ENCODE peak calls at places on chromosomes 12 and 14, in four cellular contexts. F, I, G and T are unnamed samples. For H3K27me3, the result is how much of the 10 kb centered on the place peaks cover.

GRCh38 chr12:53093777-53094393 is 3.6 kb upstream of the IGFBP6 start:
- DNase-seq in I (no peak), G (no peak), F (peak), T (no peak)

GRCh38 chr12:99977550-99977949 is 7.2 kb downstream of the ANKS1B start:
- DNase-seq in I (no peak), F (no peak), G (no peak), T (no peak)

GRCh38 chr12:66025477-66025876 is 105.1 kb downstream of the LLPH start:
- DNase-seq in F (no peak), G (no peak), I (no peak), T (no peak)

GRCh38 chr12:15469342-15469741 is 147.0 kb downstream of the PTPRO start:
- DNase-seq in F (no peak), I (no peak), G (no peak), T (no peak)

GRCh38 chr12:56042430-56043203 is 899 bp downstream of the RPS26 start:
- DNase-seq in F (no peak), I (no peak), G (peak), T (no peak)

GRCh38 chr12:84738481-84738972 is 174.1 kb downstream of the SLC6A15 start:
- DNase-seq in I (no peak), F (no peak), G (no peak), T (no peak)

GRCh38 chr12:14216405-14217294 is 148.8 kb upstream of the ATF7IP start:
- DNase-seq in G (no peak), I (no peak), F (no peak), T (no peak)

GRCh38 chr12:51441583-51441982 is 17.0 kb downstream of the SLC4A8 start:
- DNase-seq in G (peak), I (no peak), F (no peak), T (no peak)

GRCh38 chr14:24334431-24335271 is at the start of gene ADCY4:
- DNase-seq in G (no peak), F (no peak), I (no peak), T (no peak)

GRCh38 chr12:104615048-104615561 is 158.4 kb downstream of the CHST11 start:
- DNase-seq in G (peak), F (no peak), I (no peak), T (no peak)

GRCh38 chr14:85573406-85573805 is 43.5 kb downstream of the FLRT2 start:
- DNase-seq in G (no peak), I (no peak), F (no peak), T (no peak)

GRCh38 chr14:67515386-67516079 is 17.6 kb upstream of the PLEKHH1 start:
- DNase-seq in F (peak), I (no peak), G (peak), T (no peak)

GRCh38 chr14:32785585-32785984 is 153.1 kb upstream of the NPAS3 start:
- DNase-seq in G (no peak), I (no peak), F (no peak), T (no peak)

GRCh38 chr14:101252443-101253214 is 308.7 kb upstream of the DIO3 start:
- DNase-seq in G (no peak), I (no peak), F (no peak), T (no peak)

GRCh38 chr14:92463141-92463540 is 50.4 kb upstream of the RIN3 start:
- DNase-seq in G (no peak), F (peak), I (no peak), T (no peak)

GRCh38 chr14:100955201-100955600 is 51.7 kb upstream of the RTL1 start:
- DNase-seq in F (no peak), G (no peak), I (no peak), T (no peak)

GRCh38 chr12:115194857-115195256 is 510.9 kb upstream of the TBX3 start:
- DNase-seq in G (no peak), F (no peak), I (no peak), T (no peak)

GRCh38 chr14:96198430-96199133 is 6.1 kb upstream of the BDKRB2 start:
- DNase-seq in F (no peak), G (peak), I (no peak), T (no peak)

GRCh38 chr12:3252416-3252815 is 175.2 kb downstream of the TSPAN9 start:
- DNase-seq in I (no peak), F (peak), G (peak), T (peak)

GRCh38 chr12:85186236-85186635 is 93.8 kb upstream of the ALX1 start:
- DNase-seq in I (no peak), G (no peak), F (no peak), T (no peak)

GRCh38 chr14:22105643-22106042 is 432.0 kb upstream of the OR4E1 start:
- DNase-seq in I (no peak), F (no peak), G (no peak), T (no peak)

GRCh38 chr12:5588231-5588995 is 156.5 kb downstream of the NTF3 start:
- DNase-seq in I (no peak), G (no peak), F (no peak), T (no peak)

GRCh38 chr12:101945361-101946232 is 68.2 kb downstream of the DRAM1 start:
- DNase-seq in I (no peak), G (no peak), F (peak), T (no peak)

GRCh38 chr14:100888789-100889315 is 14.7 kb downstream of the RTL1 start:
- DNase-seq in F (no peak), G (no peak), I (no peak), T (no peak)

GRCh38 chr12:4584281-4584680 is 22.3 kb downstream of the DYRK4 start:
- DNase-seq in G (no peak), I (no peak), F (no peak), T (no peak)

DNA sequence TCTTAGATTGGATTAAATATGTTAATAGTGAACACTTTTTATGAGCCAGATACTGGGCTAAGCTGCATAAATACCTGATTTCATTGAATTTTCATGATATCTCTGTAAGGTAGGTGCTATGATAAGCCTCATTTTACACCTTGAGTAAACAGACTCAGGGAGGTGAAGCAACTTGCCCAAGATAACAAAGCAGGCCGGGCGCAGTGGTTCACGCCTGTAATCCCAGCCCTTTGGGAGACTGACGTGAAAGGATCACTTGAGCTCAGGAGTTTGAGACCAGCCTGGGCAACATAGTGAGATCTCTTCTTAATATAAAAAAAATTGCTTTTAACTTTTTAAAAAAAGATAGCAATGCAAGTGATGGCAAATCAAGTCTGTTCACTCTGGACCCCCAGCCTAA is 1.4 kb downstream of the GNB3 start:
- DNase-seq in G (no peak), I (no peak), F (peak), T (no peak)
- TF ChIP-seq POLR2A in G (no peak), I (no peak), F (no peak), T (no peak)

GRCh38 chr14:102982852-102983470 is 60.5 kb downstream of the AMN start:
- DNase-seq in I (no peak), F (no peak), G (no peak), T (no peak)

GRCh38 chr14:102977475-102977874 is 55.0 kb downstream of the AMN start:
- DNase-seq in G (no peak), I (no peak), F (no peak), T (no peak)

GRCh38 chr14:102979406-102979805 is 56.9 kb downstream of the AMN start:
- DNase-seq in G (no peak), I (no peak), F (no peak), T (no peak)

GRCh38 chr14:102983496-102983895 is 61.0 kb downstream of the AMN start:
- DNase-seq in I (no peak), F (no peak), G (no peak), T (no peak)

GRCh38 chr14:102980409-102980810 is 57.9 kb downstream of the AMN start:
- DNase-seq in I (no peak), G (no peak), F (no peak), T (no peak)
- H3K27me3 ChIP-seq in I (under half), G (under half), F (under half), T (under half)

GRCh38 chr12:31274520-31275300 is 51.2 kb downstream of the SINHCAF start:
- DNase-seq in F (no peak), I (no peak), G (no peak), T (no peak)
- TF ChIP-seq POLR2A in F (no peak), I (no peak), G (no peak), T (no peak)

GRCh38 chr14:104956290-104956890 is 21.8 kb downstream of the AHNAK2 start:
- DNase-seq in I (no peak), F (no peak), G (no peak), T (no peak)

GRCh38 chr14:104955396-104955770 is 22.8 kb downstream of the AHNAK2 start:
- DNase-seq in I (no peak), G (no peak), F (no peak), T (no peak)

GRCh38 chr14:104954746-104955395 is 23.3 kb downstream of the AHNAK2 start:
- DNase-seq in F (no peak), I (no peak), G (no peak), T (no peak)

GRCh38 chr14:104953097-104953496 is 25.1 kb downstream of the AHNAK2 start:
- DNase-seq in I (no peak), G (no peak), F (no peak), T (no peak)

GRCh38 chr14:104953896-104954656 is 24.1 kb downstream of the AHNAK2 start:
- DNase-seq in I (no peak), G (no peak), F (no peak), T (no peak)
- H3K27me3 ChIP-seq in I (under half), G (under half), F (under half), T (under half)

DNA sequence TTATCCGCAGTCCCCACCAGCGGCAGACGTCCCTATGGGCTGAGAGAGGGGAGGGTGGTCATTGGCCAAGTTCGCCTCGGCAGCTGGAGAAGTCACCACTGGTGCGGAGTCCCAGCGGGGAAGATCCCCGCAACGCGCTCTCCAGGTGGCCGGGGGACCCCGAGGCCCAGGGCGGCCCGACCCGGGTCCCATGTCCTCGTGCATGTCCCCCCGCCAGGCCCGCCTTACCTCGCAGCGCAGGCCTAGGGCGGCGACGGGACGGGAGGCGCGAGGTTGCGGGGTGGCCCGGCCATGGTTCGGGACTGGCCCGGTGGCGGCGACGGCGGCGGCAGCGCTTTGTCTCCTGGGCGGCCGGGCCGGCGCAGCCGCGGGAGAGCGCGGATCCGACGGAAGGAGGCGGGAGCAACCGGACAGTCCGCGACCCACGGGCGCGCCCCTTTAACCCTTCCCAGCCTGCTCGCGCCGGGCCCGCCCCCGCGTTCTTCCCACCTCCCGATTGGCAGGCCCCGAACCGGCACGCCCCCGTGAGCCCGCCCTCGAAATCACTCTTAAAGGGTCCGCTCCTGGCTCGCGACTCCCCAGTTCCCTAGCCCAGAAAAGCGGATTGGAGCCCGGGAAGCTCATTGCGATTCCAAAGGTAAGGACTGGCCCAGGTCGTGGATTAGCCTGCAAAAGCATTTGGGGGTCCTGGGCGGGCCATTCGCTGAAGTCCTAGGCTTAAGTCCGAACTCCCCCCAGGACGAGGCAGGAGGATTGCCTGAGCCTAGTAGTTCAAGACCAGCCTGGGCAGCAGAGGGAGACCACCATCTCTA is at the start of gene PHETA1:
- DNase-seq in F (peak), I (peak), G (peak), T (peak)
- TF ChIP-seq POLR2A in F (no peak), I (no peak), G (peak), T (no peak)

DNA sequence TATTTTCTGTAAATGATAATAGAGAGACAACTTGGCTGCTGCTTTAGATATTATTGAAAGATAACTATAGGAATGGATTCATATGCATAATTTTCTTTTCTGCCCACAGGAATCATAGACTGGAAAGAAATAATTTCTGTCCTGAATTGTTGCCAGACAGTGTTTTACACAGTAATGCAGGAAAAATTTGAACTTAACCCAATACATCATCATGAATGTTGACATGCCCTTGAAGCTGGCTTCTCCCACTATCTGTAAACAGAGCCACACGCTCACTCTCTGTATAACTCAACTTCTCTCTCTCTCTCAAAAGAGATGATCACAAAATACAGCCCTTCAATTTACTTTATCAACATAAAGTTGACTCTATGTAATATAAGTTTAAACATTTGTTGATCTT is 56.6 kb downstream of the PAX9 start:
- DNase-seq in G (no peak), I (no peak), F (no peak), T (no peak)
- H3K27me3 ChIP-seq in G (under half), I (under half), F (under half), T (under half)

DNA sequence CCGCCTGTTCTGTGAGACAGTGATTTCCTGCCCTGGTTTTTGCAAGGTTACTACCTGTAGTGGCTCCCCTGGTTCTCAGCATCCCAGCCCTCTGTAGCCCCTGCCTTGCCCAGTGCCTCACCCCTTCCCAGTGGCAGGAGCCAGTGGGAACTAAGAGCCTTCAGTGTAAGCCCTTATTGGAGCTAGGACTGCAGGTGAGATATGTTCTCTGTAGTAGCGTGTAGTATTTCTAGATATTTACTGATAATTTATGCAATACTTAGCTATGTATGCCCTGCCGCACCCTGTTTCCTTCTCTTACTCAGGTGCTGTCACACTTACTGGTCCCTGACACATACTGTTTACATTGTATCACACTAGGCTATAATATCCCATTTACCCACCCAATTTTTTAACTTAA is 3.6 kb downstream of the BMAL2 start:
- DNase-seq in F (peak), G (no peak), I (no peak), T (no peak)
- TF ChIP-seq POLR2A in F (no peak), G (no peak), I (no peak), T (no peak)